ENCODE peak calls at places on chromosomes 2 and 18, in ten cellular contexts. One of them, this sample, is unnamed.

GRCh38 chr18:63253428-63254372 is 65.9 kb downstream of the BCL2 start:
- DNase-seq in Karpas-422: no peak
- DNase-seq in IMR-90: peak; percentile 44
- DNase-seq in H9: no peak
- DNase-seq in GM23338: no peak
- DNase-seq in mammary epithelial cell: peak; percentile 68
- DNase-seq in H1: no peak
- DNase-seq in GM12878: no peak
- DNase-seq in fibroblast of lung: peak; percentile 79
- DNase-seq in HCT116: no peak
- DNase-seq in this sample: no peak

GRCh38 chr18:45567123-45567522 is 48.2 kb upstream of the SLC14A2 start:
- DNase-seq in Karpas-422: no peak
- DNase-seq in IMR-90: peak; percentile 21
- DNase-seq in H9: peak; percentile 38
- DNase-seq in GM23338: peak; percentile 44
- DNase-seq in mammary epithelial cell: no peak
- DNase-seq in H1: no peak
- DNase-seq in GM12878: no peak
- DNase-seq in fibroblast of lung: peak; percentile 28
- DNase-seq in HCT116: no peak
- DNase-seq in this sample: no peak

GRCh38 chr2:8659735-8660492 is 21.9 kb upstream of the ID2 start:
- DNase-seq in Karpas-422: no peak
- DNase-seq in IMR-90: no peak
- DNase-seq in H9: no peak
- DNase-seq in GM23338: no peak
- DNase-seq in mammary epithelial cell: no peak
- DNase-seq in H1: no peak
- DNase-seq in GM12878: no peak
- DNase-seq in fibroblast of lung: no peak
- DNase-seq in HCT116: no peak
- DNase-seq in this sample: no peak

GRCh38 chr2:173241643-173242042 is 113.0 kb upstream of the CDCA7 start:
- DNase-seq in Karpas-422: no peak
- DNase-seq in IMR-90: no peak
- DNase-seq in H9: no peak
- DNase-seq in GM23338: peak; percentile 42
- DNase-seq in mammary epithelial cell: no peak
- DNase-seq in H1: no peak
- DNase-seq in GM12878: no peak
- DNase-seq in fibroblast of lung: no peak
- DNase-seq in HCT116: no peak
- DNase-seq in this sample: no peak

GRCh38 chr2:168978461-168978861 is 52.7 kb downstream of the ABCB11 start:
- DNase-seq in Karpas-422: no peak
- DNase-seq in IMR-90: no peak
- DNase-seq in H9: no peak
- DNase-seq in GM23338: no peak
- DNase-seq in mammary epithelial cell: no peak
- DNase-seq in H1: no peak
- DNase-seq in GM12878: no peak
- DNase-seq in fibroblast of lung: no peak
- DNase-seq in HCT116: no peak
- DNase-seq in this sample: no peak

GRCh38 chr2:149329470-149330126 is 789 bp upstream of the LYPD6 start:
- DNase-seq in Karpas-422: no peak
- DNase-seq in IMR-90: peak; percentile 7
- DNase-seq in H9: peak; percentile 82
- DNase-seq in GM23338: peak; percentile 87
- DNase-seq in mammary epithelial cell: peak; percentile 51
- DNase-seq in H1: peak; percentile 81
- DNase-seq in GM12878: no peak
- DNase-seq in fibroblast of lung: peak; percentile 58
- DNase-seq in HCT116: peak; percentile 53
- DNase-seq in this sample: peak; percentile 95

GRCh38 chr18:30652377-30652776 is 390.2 kb downstream of the DSC3 start:
- DNase-seq in Karpas-422: no peak
- DNase-seq in IMR-90: no peak
- DNase-seq in H9: no peak
- DNase-seq in GM23338: peak; percentile 9
- DNase-seq in mammary epithelial cell: no peak
- DNase-seq in H1: no peak
- DNase-seq in GM12878: no peak
- DNase-seq in fibroblast of lung: no peak
- DNase-seq in HCT116: no peak
- DNase-seq in this sample: no peak

GRCh38 chr2:221533299-221533698 is 38.8 kb downstream of the EPHA4 start:
- DNase-seq in Karpas-422: no peak
- DNase-seq in IMR-90: no peak
- DNase-seq in H9: no peak
- DNase-seq in GM23338: no peak
- DNase-seq in mammary epithelial cell: peak; percentile 70
- DNase-seq in H1: no peak
- DNase-seq in GM12878: no peak
- DNase-seq in fibroblast of lung: no peak
- DNase-seq in HCT116: no peak
- DNase-seq in this sample: no peak

GRCh38 chr2:28420717-28421116 is 28.1 kb downstream of the FOSL2 start:
- DNase-seq in Karpas-422: no peak
- DNase-seq in IMR-90: no peak
- DNase-seq in H9: no peak
- DNase-seq in GM23338: no peak
- DNase-seq in mammary epithelial cell: no peak
- DNase-seq in H1: no peak
- DNase-seq in GM12878: no peak
- DNase-seq in fibroblast of lung: no peak
- DNase-seq in HCT116: no peak
- DNase-seq in this sample: no peak

GRCh38 chr2:236179653-236180500 is 11.7 kb upstream of the GBX2 start:
- DNase-seq in Karpas-422: no peak
- DNase-seq in IMR-90: peak; percentile 20
- DNase-seq in H9: no peak
- DNase-seq in GM23338: peak; percentile 48
- DNase-seq in mammary epithelial cell: peak; percentile 49
- DNase-seq in H1: no peak
- DNase-seq in GM12878: no peak
- DNase-seq in fibroblast of lung: peak; percentile 13
- DNase-seq in HCT116: no peak
- DNase-seq in this sample: peak; percentile 85

DNA sequence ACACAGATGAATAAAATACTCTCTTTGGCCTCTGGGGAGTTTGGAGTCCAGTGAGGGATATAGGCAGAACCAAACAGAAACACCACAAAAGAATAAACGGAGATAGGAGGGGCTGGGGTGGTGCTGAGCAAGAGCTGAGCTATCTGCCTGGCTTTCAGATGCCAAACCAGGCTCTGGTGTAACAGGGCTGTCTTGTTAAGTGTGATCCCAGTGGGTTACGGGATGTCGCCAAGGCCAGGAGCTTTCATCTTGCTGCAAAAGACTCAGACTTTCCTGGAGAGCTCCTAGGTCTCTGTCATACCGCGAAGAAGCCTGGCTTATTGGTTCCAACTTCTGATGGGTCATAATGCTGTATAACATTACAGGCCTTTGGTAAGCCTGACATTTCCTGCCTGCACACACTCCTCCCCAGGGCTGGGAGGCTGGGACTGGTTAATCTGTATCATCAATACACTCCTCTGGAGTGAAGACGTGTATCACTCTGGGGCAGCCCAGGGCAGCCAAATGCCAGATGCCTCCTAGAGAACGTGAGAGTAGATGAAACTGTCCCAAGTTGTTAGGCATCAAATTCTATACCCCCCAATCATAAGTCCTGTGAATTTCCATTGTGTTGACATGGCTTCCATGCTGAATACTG is 60.5 kb downstream of the STPG4 start:
- DNase-seq in Karpas-422: no peak
- DNase-seq in IMR-90: peak; percentile 59
- DNase-seq in H9: no peak
- DNase-seq in GM23338: no peak
- DNase-seq in mammary epithelial cell: no peak
- DNase-seq in H1: no peak
- DNase-seq in GM12878: no peak
- DNase-seq in fibroblast of lung: peak; percentile 36
- DNase-seq in HCT116: no peak
- DNase-seq in this sample: peak; percentile 95
- H2AFZ ChIP-seq in Karpas-422: no peak overlapping the region
- H2AFZ ChIP-seq in IMR-90: peak overlapping the region; percentile 1
- H2AFZ ChIP-seq in H9: no peak overlapping the region
- H2AFZ ChIP-seq in GM23338: no peak overlapping the region
- H2AFZ ChIP-seq in mammary epithelial cell: no peak overlapping the region
- H2AFZ ChIP-seq in H1: no peak overlapping the region
- H2AFZ ChIP-seq in GM12878: no peak overlapping the region
- H2AFZ ChIP-seq in fibroblast of lung: peak overlapping the region; percentile 32
- H2AFZ ChIP-seq in HCT116: no peak overlapping the region
- H2AFZ ChIP-seq in this sample: peak overlapping the region; percentile 64

GRCh38 chr18:36608107-36608506 is 220.7 kb downstream of the TPGS2 start:
- DNase-seq in Karpas-422: no peak
- DNase-seq in IMR-90: no peak
- DNase-seq in H9: no peak
- DNase-seq in GM23338: no peak
- DNase-seq in mammary epithelial cell: no peak
- DNase-seq in H1: no peak
- DNase-seq in GM12878: no peak
- DNase-seq in fibroblast of lung: no peak
- DNase-seq in HCT116: no peak
- DNase-seq in this sample: no peak

GRCh38 chr18:36610258-36610657 is 218.5 kb downstream of the TPGS2 start:
- DNase-seq in Karpas-422: no peak
- DNase-seq in IMR-90: no peak
- DNase-seq in H9: no peak
- DNase-seq in GM23338: no peak
- DNase-seq in mammary epithelial cell: no peak
- DNase-seq in H1: no peak
- DNase-seq in GM12878: no peak
- DNase-seq in fibroblast of lung: no peak
- DNase-seq in HCT116: no peak
- DNase-seq in this sample: no peak

GRCh38 chr18:36610716-36611115 is 218.1 kb downstream of the TPGS2 start:
- DNase-seq in Karpas-422: no peak
- DNase-seq in IMR-90: no peak
- DNase-seq in H9: no peak
- DNase-seq in GM23338: peak; percentile 36
- DNase-seq in mammary epithelial cell: no peak
- DNase-seq in H1: no peak
- DNase-seq in GM12878: no peak
- DNase-seq in fibroblast of lung: no peak
- DNase-seq in HCT116: no peak
- DNase-seq in this sample: no peak

GRCh38 chr18:36613069-36613468 is 215.7 kb downstream of the TPGS2 start:
- DNase-seq in Karpas-422: no peak
- DNase-seq in IMR-90: no peak
- DNase-seq in H9: no peak
- DNase-seq in GM23338: no peak
- DNase-seq in mammary epithelial cell: no peak
- DNase-seq in H1: no peak
- DNase-seq in GM12878: no peak
- DNase-seq in fibroblast of lung: no peak
- DNase-seq in HCT116: no peak
- DNase-seq in this sample: no peak
- H2AFZ ChIP-seq in Karpas-422: no peak overlapping the region
- H2AFZ ChIP-seq in IMR-90: no peak overlapping the region
- H2AFZ ChIP-seq in H9: no peak overlapping the region
- H2AFZ ChIP-seq in GM23338: no peak overlapping the region
- H2AFZ ChIP-seq in mammary epithelial cell: no peak overlapping the region
- H2AFZ ChIP-seq in H1: no peak overlapping the region
- H2AFZ ChIP-seq in GM12878: no peak overlapping the region
- H2AFZ ChIP-seq in fibroblast of lung: no peak overlapping the region
- H2AFZ ChIP-seq in HCT116: no peak overlapping the region
- H2AFZ ChIP-seq in this sample: no peak overlapping the region

GRCh38 chr2:166338831-166339339 is 36.9 kb downstream of the SCN9A start:
- DNase-seq in Karpas-422: no peak
- DNase-seq in IMR-90: no peak
- DNase-seq in H9: no peak
- DNase-seq in GM23338: no peak
- DNase-seq in mammary epithelial cell: no peak
- DNase-seq in H1: no peak
- DNase-seq in GM12878: no peak
- DNase-seq in fibroblast of lung: no peak
- DNase-seq in HCT116: no peak
- DNase-seq in this sample: no peak

GRCh38 chr2:166343467-166343866 is 32.3 kb downstream of the SCN9A start:
- DNase-seq in Karpas-422: peak; percentile 78
- DNase-seq in IMR-90: no peak
- DNase-seq in H9: peak; percentile 45
- DNase-seq in GM23338: peak; percentile 48
- DNase-seq in mammary epithelial cell: peak; percentile 60
- DNase-seq in H1: no peak
- DNase-seq in GM12878: no peak
- DNase-seq in fibroblast of lung: no peak
- DNase-seq in HCT116: no peak
- DNase-seq in this sample: no peak

DNA sequence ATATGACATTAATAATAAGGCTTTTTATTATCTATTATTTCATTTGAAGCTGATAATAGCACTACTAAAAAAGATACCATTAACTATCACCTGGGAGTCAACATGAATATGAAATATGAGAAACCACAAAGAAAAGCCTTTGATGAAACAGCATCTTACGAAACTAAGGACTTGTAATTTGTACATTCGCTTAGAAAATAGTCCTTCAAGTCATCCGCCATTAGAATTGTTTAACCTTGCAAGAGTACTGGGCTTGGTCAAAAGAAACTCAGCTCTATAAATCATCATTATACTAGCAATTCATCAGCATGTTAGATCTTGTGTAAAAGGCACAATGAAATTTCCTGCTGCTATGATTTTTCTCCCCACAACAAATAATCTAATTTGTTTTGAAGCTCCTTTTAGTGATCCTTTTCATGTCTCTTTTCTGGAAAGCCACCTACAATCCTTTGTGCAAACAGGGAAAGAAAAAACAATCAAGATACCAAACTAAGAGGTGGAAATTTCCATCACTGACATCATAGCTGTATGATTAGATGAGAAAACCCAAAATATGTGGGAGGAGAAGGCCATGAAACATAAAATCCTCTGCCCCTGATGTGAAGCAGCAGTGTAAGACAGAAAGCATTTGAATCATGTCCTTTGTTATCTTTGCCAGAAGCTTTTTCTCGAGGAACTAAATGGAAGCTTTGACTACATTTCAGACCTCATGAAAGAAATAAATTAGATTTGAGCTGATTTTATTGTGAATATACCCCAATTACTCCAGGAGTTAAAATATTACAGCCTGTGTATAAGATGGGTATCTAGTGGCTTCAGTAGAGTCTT is 31.2 kb downstream of the SCN9A start:
- DNase-seq in Karpas-422: peak; percentile 46
- DNase-seq in IMR-90: peak; percentile 87
- DNase-seq in H9: no peak
- DNase-seq in GM23338: no peak
- DNase-seq in mammary epithelial cell: peak; percentile 11
- DNase-seq in H1: no peak
- DNase-seq in GM12878: no peak
- DNase-seq in fibroblast of lung: peak; percentile 37
- DNase-seq in HCT116: no peak
- DNase-seq in this sample: peak; percentile 6
- H2AFZ ChIP-seq in Karpas-422: peak overlapping the region; percentile 64
- H2AFZ ChIP-seq in IMR-90: no peak overlapping the region
- H2AFZ ChIP-seq in H9: no peak overlapping the region
- H2AFZ ChIP-seq in GM23338: no peak overlapping the region
- H2AFZ ChIP-seq in mammary epithelial cell: peak overlapping the region; percentile 12
- H2AFZ ChIP-seq in H1: no peak overlapping the region
- H2AFZ ChIP-seq in GM12878: no peak overlapping the region
- H2AFZ ChIP-seq in fibroblast of lung: no peak overlapping the region
- H2AFZ ChIP-seq in HCT116: no peak overlapping the region
- H2AFZ ChIP-seq in this sample: no peak overlapping the region

GRCh38 chr2:79723830-79724229 is 211.0 kb downstream of the CTNNA2 start:
- DNase-seq in Karpas-422: no peak
- DNase-seq in IMR-90: peak; percentile 98
- DNase-seq in H9: no peak
- DNase-seq in GM23338: no peak
- DNase-seq in mammary epithelial cell: no peak
- DNase-seq in H1: no peak
- DNase-seq in GM12878: no peak
- DNase-seq in fibroblast of lung: peak; percentile 81
- DNase-seq in HCT116: no peak
- DNase-seq in this sample: peak; percentile 80
- H2AFZ ChIP-seq in Karpas-422: no peak overlapping the region
- H2AFZ ChIP-seq in IMR-90: no peak overlapping the region
- H2AFZ ChIP-seq in H9: no peak overlapping the region
- H2AFZ ChIP-seq in GM23338: no peak overlapping the region
- H2AFZ ChIP-seq in mammary epithelial cell: no peak overlapping the region
- H2AFZ ChIP-seq in H1: no peak overlapping the region
- H2AFZ ChIP-seq in GM12878: no peak overlapping the region
- H2AFZ ChIP-seq in fibroblast of lung: no peak overlapping the region
- H2AFZ ChIP-seq in HCT116: no peak overlapping the region
- H2AFZ ChIP-seq in this sample: peak overlapping the region; percentile 13

This sample was measured in osteoblast.